ENCODE peak calls at places on chromosomes 7 and 10, in six cellular contexts. Q, G, Z, B, M and D are unnamed samples.

GRCh38 chr10:62127975-62128374 is 140.7 kb downstream of the RTKN2 start:
- DNase-seq in B (no peak), G (no peak), M (no peak), Z (no peak), Q (no peak), D (no peak)

GRCh38 chr7:68158686-68159255 is 1162.1 kb downstream of the TYW1 start:
- DNase-seq in Z (no peak), B (no peak), Q (no peak), G (no peak), M (no peak), D (no peak)

GRCh38 chr7:106644999-106645398 is 16.0 kb downstream of the CCDC71L start:
- DNase-seq in M (no peak), Z (no peak), G (no peak), Q (no peak), B (no peak), D (no peak)

GRCh38 chr10:59513558-59513957 is 151.2 kb upstream of the FAM13C start:
- DNase-seq in Z (no peak), B (no peak), M (no peak), G (no peak), Q (peak; percentile 72), D (no peak)

GRCh38 chr10:27319752-27320561 is 79.4 kb upstream of the ACBD5 start:
- DNase-seq in G (peak; percentile 30), Q (no peak), Z (peak; percentile 49), M (peak; percentile 49), B (peak; percentile 83), D (peak; percentile 54)

GRCh38 chr7:154879629-154880028 is 123.3 kb downstream of the PAXIP1 start:
- DNase-seq in G (no peak), Q (no peak), M (no peak), Z (peak; percentile 17), B (no peak), D (no peak)

GRCh38 chr10:95660283-95660682 is 3.8 kb upstream of the ALDH18A1 start:
- DNase-seq in Z (no peak), Q (no peak), M (no peak), B (no peak), G (no peak), D (no peak)

GRCh38 chr7:19117870-19118608 is 603 bp upstream of the TWIST1 start:
- DNase-seq in M (no peak), Q (peak; percentile 31), B (peak; percentile 58), Z (no peak), G (no peak), D (no peak)

GRCh38 chr10:84654671-84655070 is 326.3 kb downstream of the CCSER2 start:
- DNase-seq in G (no peak), Z (no peak), B (no peak), Q (peak; percentile 17), M (no peak), D (no peak)

GRCh38 chr7:148290451-148291005 is 300.0 kb upstream of the C7orf33 start:
- DNase-seq in Z (no peak), G (no peak), M (no peak), Q (no peak), B (no peak), D (no peak)

GRCh38 chr7:22464299-22464698 is 35.7 kb downstream of the STEAP1B start:
- DNase-seq in Q (no peak), B (no peak), Z (no peak), G (no peak), M (no peak), D (no peak)

GRCh38 chr7:90625562-90625961 is 29.4 kb downstream of the CDK14 start:
- DNase-seq in B (peak; percentile 63), M (peak; percentile 33), Z (peak; percentile 11), Q (peak; percentile 13), G (peak; percentile 69), D (no peak)

GRCh38 chr10:68560201-68560915 is at the start of gene TET1:
- DNase-seq in G (peak; percentile 63), Q (peak; percentile 68), Z (peak; percentile 63), B (peak; percentile 78), M (peak; percentile 50), D (peak; percentile 60)

GRCh38 chr10:110324201-110324804 is 19.6 kb upstream of the SMNDC1 start:
- DNase-seq in Q (peak; percentile 26), G (no peak), B (no peak), M (no peak), Z (no peak), D (no peak)

GRCh38 chr10:23871211-23871610 is 337.7 kb upstream of the KIAA1217 start:
- DNase-seq in Z (no peak), B (no peak), M (no peak), Q (no peak), G (no peak), D (no peak)

GRCh38 chr7:42139751-42140150 is 97.3 kb downstream of the GLI3 start:
- DNase-seq in M (no peak), Q (no peak), B (no peak), G (no peak), Z (no peak), D (no peak)

GRCh38 chr10:16662889-16663288 is 141.2 kb upstream of the C1QL3 start:
- DNase-seq in G (no peak), Q (no peak), M (no peak), Z (no peak), B (no peak), D (no peak)

GRCh38 chr7:20647908-20648776 is 32.7 kb downstream of the ABCB5 start:
- DNase-seq in Q (peak; percentile 70), B (no peak), Z (no peak), G (no peak), M (no peak), D (peak; percentile 46)

DNA sequence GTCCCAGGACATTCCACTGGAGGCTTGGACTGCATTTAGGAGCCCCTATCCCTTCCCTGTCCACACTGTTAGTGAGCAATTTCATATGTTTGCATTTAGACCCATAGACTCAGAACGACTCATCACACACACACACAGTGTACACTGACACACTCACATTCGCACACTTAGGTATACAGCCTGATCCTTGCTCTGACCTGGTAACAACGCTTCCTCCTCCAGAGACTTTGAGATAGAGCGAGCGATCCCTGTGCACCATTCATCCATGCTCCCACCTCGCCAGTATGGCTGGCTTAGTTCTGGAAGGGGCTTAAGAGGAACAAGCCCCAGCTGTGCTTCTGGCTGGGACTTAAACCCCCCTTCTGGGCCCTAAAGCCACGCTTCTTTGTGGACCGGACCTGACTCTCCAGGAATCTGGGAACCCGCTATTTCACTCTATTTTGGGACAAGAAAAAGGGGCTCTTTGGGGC is 905 bp upstream of the HOXA13 start:
- DNase-seq in G (no peak), Z (no peak), M (no peak), B (no peak), Q (peak; percentile 57), D (no peak)
- H3K27me3 ChIP-seq in G (peaks cover 80% of the 10 kb centered on the region), Z (peaks cover 89% of the 10 kb centered on the region), M (peaks cover 99% of the 10 kb centered on the region), B (no peaks in the 10 kb centered on the region), Q (no peaks in the 10 kb centered on the region), D (peaks cover 1% of the 10 kb centered on the region)

GRCh38 chr10:125137601-125138438 is 22.5 kb downstream of the CTBP2 start:
- DNase-seq in G (no peak), Z (peak; percentile 80), B (peak; percentile 49), Q (no peak), M (no peak), D (no peak)
- H3K4me1 ChIP-seq in G (peaks cover 5% of the 10 kb centered on the region), Z (peaks cover 25% of the 10 kb centered on the region), B (peaks cover 15% of the 10 kb centered on the region), Q (no peaks in the 10 kb centered on the region), M (peaks cover 87% of the 10 kb centered on the region), D (peaks cover 38% of the 10 kb centered on the region)

GRCh38 chr7:80770061-80770460 is 131.6 kb downstream of the CD36 start:
- DNase-seq in G (no peak), Z (no peak), M (no peak), Q (peak; percentile 45), B (no peak), D (no peak)

GRCh38 chr7:80772347-80773101 is 134.1 kb downstream of the CD36 start:
- DNase-seq in Z (no peak), Q (no peak), M (no peak), B (no peak), G (no peak), D (no peak)

GRCh38 chr7:80770675-80771081 is 132.2 kb downstream of the CD36 start:
- DNase-seq in G (no peak), B (no peak), Z (no peak), M (no peak), Q (no peak), D (no peak)

GRCh38 chr7:80773787-80774508 is 135.5 kb downstream of the CD36 start:
- DNase-seq in Q (no peak), B (no peak), Z (no peak), M (no peak), G (no peak), D (no peak)

DNA sequence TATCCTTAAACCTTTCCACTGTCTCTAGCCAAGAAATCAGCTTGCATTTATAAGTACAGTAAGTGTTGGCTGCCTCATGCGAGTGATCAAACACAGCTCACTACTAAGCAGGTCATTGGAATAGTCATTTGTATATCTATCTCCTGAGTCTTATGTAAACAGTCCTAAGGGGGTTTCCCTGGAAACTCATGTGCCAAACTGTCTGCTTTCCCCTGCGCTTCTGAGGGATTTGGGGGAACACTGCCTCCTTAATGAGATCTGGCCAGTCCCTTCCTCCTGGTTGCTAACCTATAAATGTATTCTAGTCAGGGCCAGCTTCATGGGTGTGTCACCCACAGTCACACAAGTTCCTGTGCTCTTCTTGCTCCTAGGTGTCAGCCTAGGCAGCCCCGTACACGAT is 133.1 kb downstream of the CD36 start:
- DNase-seq in G (no peak), Q (no peak), Z (no peak), M (no peak), B (no peak), D (no peak)
- H3K27me3 ChIP-seq in G (no peaks in the 10 kb centered on the region), Q (no peaks in the 10 kb centered on the region), Z (no peaks in the 10 kb centered on the region), M (no peaks in the 10 kb centered on the region), B (no peaks in the 10 kb centered on the region), D (no peaks in the 10 kb centered on the region)

DNA sequence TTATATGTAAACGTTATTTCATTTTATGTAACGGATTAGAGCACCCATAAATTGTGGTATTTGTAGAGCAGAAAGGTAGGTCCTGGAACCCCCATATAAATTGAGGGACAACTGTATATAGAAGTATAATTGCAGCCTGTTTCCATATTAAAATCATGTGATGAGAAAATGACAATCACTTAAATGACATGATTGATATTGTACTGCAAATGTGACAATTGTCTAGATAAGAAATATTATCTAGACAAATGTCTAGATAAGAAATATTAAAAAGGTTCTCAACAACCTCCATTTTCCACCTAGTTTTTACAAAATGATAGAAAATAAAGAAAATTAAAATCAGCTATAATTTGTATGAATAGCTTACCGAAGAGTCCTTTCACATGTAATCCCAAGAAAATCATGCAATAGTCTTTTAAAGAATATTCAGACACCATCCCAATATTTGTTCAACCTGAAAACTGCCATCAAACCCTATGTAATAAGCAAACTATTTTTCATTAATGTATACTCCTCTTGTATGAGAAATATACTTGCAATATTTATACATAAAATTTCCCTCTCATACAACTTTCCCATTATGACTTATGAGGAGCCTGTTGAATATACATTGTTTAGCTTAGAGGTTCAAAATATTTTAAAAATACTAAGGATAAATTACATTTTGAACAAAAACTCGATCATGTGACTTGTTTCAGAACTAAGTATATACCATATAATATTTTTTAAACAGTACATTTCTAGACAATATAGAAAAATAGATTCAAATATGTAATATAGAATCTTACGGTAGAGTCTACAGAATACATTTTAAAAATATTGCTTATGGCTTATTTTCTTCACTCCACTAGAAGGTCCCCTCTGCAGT is 153.2 kb downstream of the CRPPA start:
- DNase-seq in B (no peak), Q (no peak), Z (no peak), G (no peak), M (no peak), D (no peak)
- H3K4me1 ChIP-seq in B (no peaks in the 10 kb centered on the region), Q (peaks cover 23% of the 10 kb centered on the region), Z (no peaks in the 10 kb centered on the region), G (no peaks in the 10 kb centered on the region), M (peaks cover 14% of the 10 kb centered on the region), D (no peaks in the 10 kb centered on the region)